ENCODE peak calls at places on chromosomes 6 and 20, in eight cellular contexts. C, N, Y, L, T, E, B and Z are unnamed samples. For H3K27me3, the result is how much of the 10 kb centered on the place peaks cover.

GRCh38 chr6:131024565-131024964 is 38.5 kb downstream of the EPB41L2 start:
- DNase-seq in C (no peak), N (no peak), Y (no peak), L (no peak), T (no peak), E (no peak), B (no peak), Z (no peak)

GRCh38 chr6:29628419-29629281 is 4.3 kb downstream of the GABBR1 start:
- DNase-seq in C (peak), N (peak), Y (peak), L (no peak), T (peak), E (peak), B (peak), Z (peak)

GRCh38 chr6:48135352-48136084 is 24.5 kb upstream of the PTCHD4 start:
- DNase-seq in C (peak), N (no peak), Y (no peak), L (no peak), T (peak), E (no peak), B (no peak), Z (no peak)

GRCh38 chr6:44603044-44603686 is 215.7 kb downstream of the CDC5L start:
- DNase-seq in C (no peak), N (no peak), Y (no peak), L (no peak), T (no peak), E (peak), B (no peak), Z (no peak)

GRCh38 chr6:84260186-84260585 is 32.7 kb upstream of the CEP162 start:
- DNase-seq in C (no peak), N (no peak), Y (no peak), L (no peak), T (no peak), E (no peak), B (no peak), Z (no peak)

GRCh38 chr6:107318100-107318736 is 141.1 kb downstream of the PDSS2 start:
- DNase-seq in C (peak), N (peak), Y (peak), L (peak), T (peak), E (peak), B (no peak), Z (peak)

GRCh38 chr20:48766205-48766604 is 61.6 kb downstream of the PREX1 start:
- DNase-seq in C (no peak), N (no peak), Y (no peak), L (no peak), T (no peak), E (no peak), B (no peak), Z (no peak)

GRCh38 chr6:18503588-18504231 is 116.6 kb downstream of the RNF144B start:
- DNase-seq in C (peak), N (no peak), Y (peak), L (peak), T (peak), E (peak), B (peak), Z (no peak)

GRCh38 chr6:170148709-170149470 is 142.0 kb downstream of the DLL1 start:
- DNase-seq in C (no peak), N (no peak), Y (no peak), L (no peak), T (no peak), E (no peak), B (no peak), Z (no peak)

GRCh38 chr20:33437141-33437911 is 6.2 kb downstream of the SNTA1 start:
- DNase-seq in C (peak), N (no peak), Y (no peak), L (no peak), T (no peak), E (peak), B (peak), Z (no peak)

GRCh38 chr6:72789145-72789544 is 167.3 kb downstream of the KCNQ5 start:
- DNase-seq in C (no peak), N (no peak), Y (no peak), L (no peak), T (no peak), E (no peak), B (no peak), Z (no peak)

GRCh38 chr6:41626917-41627316 is 11.4 kb upstream of the MDFI start:
- DNase-seq in C (no peak), N (peak), Y (no peak), L (no peak), T (no peak), E (no peak), B (no peak), Z (no peak)
- H3K27ac ChIP-seq in C (no peak), N (no peak), Y (no peak), L (no peak), T (no peak), E (no peak), B (no peak), Z (no peak)

GRCh38 chr20:2361035-2361593 is 19.6 kb upstream of the TGM6 start:
- DNase-seq in C (no peak), N (no peak), Y (no peak), L (no peak), T (no peak), E (no peak), B (no peak), Z (no peak)
- H3K4me3 ChIP-seq in C (no peak), N (no peak), Y (no peak), L (no peak), T (no peak), E (no peak), B (no peak), Z (no peak)

GRCh38 chr20:40676870-40677269 is 12.2 kb downstream of the MAFB start:
- DNase-seq in C (no peak), N (no peak), Y (no peak), L (no peak), T (no peak), E (no peak), B (no peak), Z (no peak)

GRCh38 chr20:40680560-40680959 is 8.5 kb downstream of the MAFB start:
- DNase-seq in C (no peak), N (no peak), Y (no peak), L (peak), T (no peak), E (no peak), B (no peak), Z (no peak)

GRCh38 chr20:40678286-40678835 is 10.7 kb downstream of the MAFB start:
- DNase-seq in C (no peak), N (no peak), Y (no peak), L (no peak), T (no peak), E (no peak), B (no peak), Z (no peak)

GRCh38 chr20:40677343-40677924 is 11.6 kb downstream of the MAFB start:
- DNase-seq in C (no peak), N (no peak), Y (no peak), L (no peak), T (no peak), E (no peak), B (no peak), Z (no peak)

DNA sequence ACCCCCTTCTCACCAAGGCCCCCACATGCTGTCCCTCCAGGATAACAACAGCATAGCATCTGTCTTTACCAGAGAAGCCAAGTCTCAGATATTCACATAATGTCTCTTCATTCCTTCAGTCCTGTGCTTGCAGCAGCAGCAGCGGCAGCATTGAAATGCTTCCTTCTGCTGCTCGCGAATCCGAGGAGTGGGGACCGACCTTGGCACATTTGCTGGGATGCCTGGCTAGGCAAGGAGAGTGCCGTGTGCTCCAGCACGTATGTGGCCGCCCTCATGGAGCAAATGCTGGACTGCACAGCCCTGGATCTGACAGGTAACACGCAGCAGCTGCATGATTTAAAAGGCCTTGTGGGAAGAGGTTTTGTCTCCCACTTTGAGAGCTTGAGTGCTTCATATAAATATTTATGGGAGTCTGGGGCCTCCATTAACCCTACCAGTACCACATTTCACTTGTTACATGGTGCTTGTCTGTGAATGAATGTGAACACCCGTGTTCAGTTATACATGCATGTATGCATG is 9.9 kb downstream of the MAFB start:
- DNase-seq in C (no peak), N (no peak), Y (no peak), L (no peak), T (no peak), E (no peak), B (no peak), Z (no peak)
- H3K27me3 ChIP-seq in C (half or more), N (under half), Y (under half), L (under half), T (under half), E (half or more), B (under half), Z (under half)

DNA sequence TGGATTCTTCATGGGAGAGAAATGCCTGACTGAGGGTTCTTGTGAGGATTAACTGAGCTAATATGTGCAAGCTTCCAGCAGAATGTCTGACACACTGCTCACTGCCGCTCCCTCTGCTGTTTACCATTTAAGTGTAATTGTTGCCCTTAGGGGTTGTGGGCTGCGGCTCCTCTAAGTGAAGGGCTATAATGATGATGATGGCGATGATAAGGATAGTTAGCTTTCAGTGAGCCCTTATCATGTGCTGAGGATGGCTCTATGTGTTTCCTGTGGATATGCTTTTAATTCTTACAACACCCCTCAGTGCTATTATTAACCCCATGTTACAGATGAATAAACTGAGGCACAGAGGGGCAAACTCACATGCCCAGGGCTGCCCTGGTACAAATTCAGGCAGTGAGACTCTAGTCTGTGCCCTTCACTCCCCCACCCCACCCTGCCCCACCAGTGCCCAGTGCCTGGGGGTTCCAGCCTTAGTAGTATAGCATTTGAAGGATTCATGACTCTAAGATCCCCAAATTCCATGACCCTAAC is 33.4 kb downstream of the TGM2 start:
- DNase-seq in C (no peak), N (peak), Y (no peak), L (no peak), T (peak), E (no peak), B (no peak), Z (no peak)
- H3K27ac ChIP-seq in C (no peak), N (no peak), Y (no peak), L (no peak), T (no peak), E (no peak), B (no peak), Z (no peak)

DNA sequence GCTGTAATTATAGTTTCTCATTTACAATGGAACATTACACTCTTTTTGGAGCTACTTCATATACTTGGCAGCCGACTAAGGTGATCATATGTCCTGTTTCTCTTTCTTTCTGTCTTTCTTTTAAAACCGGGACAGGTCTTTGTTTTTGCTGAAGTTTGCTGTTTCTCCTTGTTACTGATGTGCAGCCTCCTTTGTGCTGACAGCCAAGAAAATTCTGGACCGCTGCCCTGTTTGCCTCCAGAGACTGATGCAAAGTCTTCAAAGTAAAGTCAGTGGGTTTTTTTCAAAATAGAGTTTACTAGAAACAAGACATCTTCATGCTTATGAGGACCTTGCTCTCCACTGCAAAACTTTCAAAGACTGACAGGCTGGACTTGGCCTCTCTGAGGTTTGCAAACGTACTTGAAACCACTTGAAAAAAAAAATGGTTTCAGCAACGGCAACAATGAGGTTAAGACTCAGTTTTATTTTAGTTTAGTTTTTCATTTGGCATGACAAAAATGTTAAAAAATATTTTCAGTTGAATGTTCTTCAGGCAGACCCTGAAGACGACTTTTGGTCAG is 510.5 kb upstream of the MAP3K7 start:
- DNase-seq in C (no peak), N (no peak), Y (no peak), L (no peak), T (no peak), E (no peak), B (peak), Z (no peak)
- H3K4me3 ChIP-seq in C (no peak), N (no peak), Y (no peak), L (no peak), T (no peak), E (no peak), B (no peak), Z (no peak)

DNA sequence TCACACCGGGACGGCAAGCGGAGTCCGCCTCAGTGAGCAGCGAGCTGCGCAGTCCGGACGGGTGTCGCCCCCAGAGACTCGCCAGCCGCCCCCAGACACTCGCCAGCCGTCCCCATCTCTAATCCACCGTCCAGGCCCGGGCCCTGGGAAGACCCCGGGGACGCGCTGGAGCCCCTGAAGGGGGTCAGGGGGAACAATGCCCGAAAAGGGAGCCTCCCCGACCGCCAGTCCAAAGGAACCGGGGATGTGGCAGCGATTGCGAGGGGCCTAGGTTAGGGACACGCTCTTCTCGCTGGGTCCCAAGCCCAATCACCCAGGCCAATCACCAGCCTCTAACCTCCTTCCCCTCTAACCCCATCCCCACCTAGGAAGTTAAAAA is 33.1 kb downstream of the TFAP2A start:
- DNase-seq in C (no peak), N (no peak), Y (no peak), L (no peak), T (no peak), E (no peak), B (no peak), Z (no peak)
- H3K27me3 ChIP-seq in C (half or more), N (half or more), Y (under half), L (under half), T (under half), E (half or more), B (under half), Z (half or more)

GRCh38 chr20:50654899-50655298 is 36.4 kb downstream of the RIPOR3 start:
- DNase-seq in C (no peak), N (no peak), Y (no peak), L (no peak), T (no peak), E (no peak), B (no peak), Z (no peak)

GRCh38 chr20:50649587-50649986 is 41.8 kb downstream of the RIPOR3 start:
- DNase-seq in C (no peak), N (no peak), Y (no peak), L (no peak), T (no peak), E (no peak), B (no peak), Z (no peak)

GRCh38 chr20:50655325-50655880 is 35.9 kb downstream of the RIPOR3 start:
- DNase-seq in C (peak), N (no peak), Y (no peak), L (no peak), T (no peak), E (no peak), B (peak), Z (no peak)

GRCh38 chr20:50651676-50652075 is 39.7 kb downstream of the RIPOR3 start:
- DNase-seq in C (no peak), N (no peak), Y (no peak), L (no peak), T (no peak), E (no peak), B (no peak), Z (no peak)

DNA sequence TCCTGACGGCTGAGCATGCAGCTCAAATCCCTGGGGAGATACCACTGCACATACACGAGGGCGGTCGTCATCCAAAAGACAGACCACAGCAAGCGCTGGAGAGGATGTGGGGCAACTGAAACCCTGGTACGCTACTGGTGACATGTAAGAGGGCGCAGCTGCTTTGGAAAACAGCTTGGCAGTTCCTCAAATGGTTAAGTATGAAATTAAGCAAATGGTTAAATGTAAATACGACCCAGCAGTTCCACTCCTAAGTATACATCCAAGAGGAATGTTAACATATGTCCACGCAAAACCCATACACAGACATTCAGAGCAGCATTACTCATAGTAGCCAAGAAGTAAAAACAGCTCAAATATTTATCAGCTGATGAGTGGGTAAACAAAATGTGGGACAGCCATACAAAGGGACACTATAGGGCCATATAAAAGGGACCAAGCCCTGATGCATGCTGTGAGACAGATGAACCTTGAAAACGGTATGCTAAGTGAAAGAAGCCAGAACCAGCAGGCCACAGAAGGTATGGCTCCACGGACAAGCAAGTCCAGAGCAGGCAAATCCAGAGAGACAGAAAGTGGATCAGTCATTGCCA is 38.5 kb downstream of the RIPOR3 start:
- DNase-seq in C (peak), N (no peak), Y (no peak), L (peak), T (peak), E (no peak), B (no peak), Z (no peak)
- H3K27ac ChIP-seq in C (peak), N (no peak), Y (no peak), L (no peak), T (no peak), E (no peak), B (no peak), Z (no peak)

GRCh38 chr6:7727150-7727950 is 1.5 kb downstream of the BMP6 start:
- DNase-seq in C (no peak), N (no peak), Y (no peak), L (no peak), T (peak), E (peak), B (no peak), Z (no peak)

GRCh38 chr6:7730003-7730402 is 4.1 kb downstream of the BMP6 start:
- DNase-seq in C (no peak), N (no peak), Y (no peak), L (no peak), T (peak), E (no peak), B (no peak), Z (no peak)

GRCh38 chr6:7727951-7728854 is 2.3 kb downstream of the BMP6 start:
- DNase-seq in C (no peak), N (peak), Y (no peak), L (no peak), T (peak), E (peak), B (no peak), Z (no peak)

GRCh38 chr6:7730411-7730810 is 4.5 kb downstream of the BMP6 start:
- DNase-seq in C (peak), N (no peak), Y (no peak), L (no peak), T (no peak), E (no peak), B (no peak), Z (no peak)

GRCh38 chr6:7728855-7729590 is 3.1 kb downstream of the BMP6 start:
- DNase-seq in C (no peak), N (no peak), Y (no peak), L (no peak), T (peak), E (no peak), B (no peak), Z (no peak)
- H3K4me3 ChIP-seq in C (no peak), N (peak), Y (peak), L (no peak), T (peak), E (peak), B (no peak), Z (no peak)